ENCODE peak calls at places on chromosomes 7 and 10, in nine cellular contexts. J is fibroblast of lung, W is HCT116, N is coronary artery, F is AG04450, S is cardiac fibroblast, Y is left ventricle myocardium inferior, R is Calu3, T is A549. X is an unnamed sample.

GRCh38 chr7:103343758-103344452 is 662 bp downstream of the DNAJC2 start:
- DNase-seq in R (peak; percentile 4), T (peak; percentile 23), F (no peak), Y (no peak), J (peak; percentile 37), S (peak; percentile 26), W (no peak), N (no peak), X (peak; percentile 43)

GRCh38 chr10:21497177-21497807 is 28.2 kb downstream of the SKIDA1 start:
- DNase-seq in F (no peak), J (peak; percentile 82), T (peak; percentile 96), W (peak; percentile 82), N (peak; percentile 89), S (peak; percentile 93), R (peak; percentile 97), Y (peak; percentile 92), X (peak; percentile 62)

GRCh38 chr7:128742206-128742605 is 3.0 kb downstream of the CALU start:
- DNase-seq in J (peak; percentile 72), R (no peak), Y (no peak), N (no peak), T (no peak), S (peak; percentile 62), F (no peak), W (no peak), X (peak; percentile 44)

GRCh38 chr10:30431435-30431911 is 2.5 kb upstream of the MAP3K8 start:
- DNase-seq in R (peak; percentile 51), J (peak; percentile 45), F (no peak), W (no peak), Y (peak; percentile 41), N (no peak), S (peak; percentile 62), T (no peak), X (peak; percentile 21)

GRCh38 chr10:113007343-113007771 is 57.3 kb downstream of the TCF7L2 start:
- DNase-seq in S (no peak), T (no peak), F (no peak), R (no peak), N (no peak), J (no peak), Y (no peak), W (no peak), X (no peak)

GRCh38 chr10:30041394-30042105 is 17.8 kb downstream of the JCAD start:
- DNase-seq in W (no peak), F (no peak), J (no peak), T (no peak), S (peak; percentile 48), N (no peak), Y (no peak), R (no peak), X (no peak)

GRCh38 chr10:121928528-121928884 is 675 bp upstream of the ATE1 start:
- DNase-seq in S (peak; percentile 22), N (no peak), W (no peak), J (peak; percentile 27), Y (peak; percentile 25), T (no peak), R (no peak), F (no peak), X (peak; percentile 26)

GRCh38 chr10:71966046-71967004 is 2.1 kb downstream of the CHST3 start:
- DNase-seq in F (no peak), Y (no peak), N (no peak), W (no peak), S (peak; percentile 35), J (peak; percentile 81), T (no peak), R (peak; percentile 19), X (no peak)

GRCh38 chr10:7589748-7590147 is 77.0 kb downstream of the ITIH5 start:
- DNase-seq in W (no peak), T (no peak), R (no peak), Y (no peak), F (no peak), N (no peak), J (no peak), S (no peak), X (no peak)

GRCh38 chr7:25636871-25637283 is 408.6 kb upstream of the NPVF start:
- DNase-seq in F (no peak), R (no peak), W (no peak), T (no peak), J (no peak), Y (peak; percentile 46), S (peak; percentile 76), N (no peak), X (peak; percentile 23)

GRCh38 chr10:27188259-27188658 is 33.1 kb downstream of the MASTL start:
- DNase-seq in J (no peak), R (no peak), N (no peak), T (no peak), Y (no peak), S (no peak), F (no peak), W (no peak), X (no peak)

GRCh38 chr10:133173860-133174523 is 14.0 kb downstream of the KNDC1 start:
- DNase-seq in N (no peak), Y (no peak), S (no peak), T (no peak), J (no peak), F (no peak), R (no peak), W (no peak), X (no peak)

GRCh38 chr10:45235823-45236222 is 79.6 kb downstream of the OR13A1 start:
- DNase-seq in T (no peak), N (no peak), S (peak; percentile 4), W (no peak), R (peak; percentile 5), F (no peak), Y (no peak), J (peak; percentile 10), X (peak; percentile 10)

GRCh38 chr7:127550247-127550646 is 35.1 kb downstream of the GCC1 start:
- DNase-seq in T (no peak), F (no peak), S (no peak), R (no peak), J (no peak), W (no peak), Y (no peak), N (no peak), X (peak; percentile 2)
- TF ChIP-seq CTCF in T (no peak), F (peak; percentile 36), S (no peak), R (no peak), J (no peak), W (peak; percentile 58), Y (no peak), N (no peak), X (peak; percentile 41)

GRCh38 chr10:986881-987634 is 1.2 kb upstream of the GTPBP4 start:
- DNase-seq in T (no peak), N (no peak), R (no peak), W (no peak), F (peak; percentile 55), S (peak; percentile 41), J (peak; percentile 93), Y (no peak), X (peak; percentile 78)

GRCh38 chr10:988667-989545 is 672 bp downstream of the GTPBP4 start:
- DNase-seq in N (peak; percentile 57), J (peak; percentile 55), T (peak; percentile 47), F (no peak), Y (no peak), R (no peak), S (peak; percentile 28), W (no peak), X (peak; percentile 42)

GRCh38 chr10:987635-987905 is 664 bp upstream of the GTPBP4 start:
- DNase-seq in T (no peak), J (no peak), S (no peak), Y (no peak), W (no peak), F (no peak), R (no peak), N (no peak), X (peak; percentile 32)

GRCh38 chr10:986137-986825 is 2.0 kb upstream of the GTPBP4 start:
- DNase-seq in J (peak; percentile 92), S (peak; percentile 33), F (no peak), W (no peak), T (no peak), R (peak; percentile 55), N (no peak), Y (no peak), X (peak; percentile 63)

DNA sequence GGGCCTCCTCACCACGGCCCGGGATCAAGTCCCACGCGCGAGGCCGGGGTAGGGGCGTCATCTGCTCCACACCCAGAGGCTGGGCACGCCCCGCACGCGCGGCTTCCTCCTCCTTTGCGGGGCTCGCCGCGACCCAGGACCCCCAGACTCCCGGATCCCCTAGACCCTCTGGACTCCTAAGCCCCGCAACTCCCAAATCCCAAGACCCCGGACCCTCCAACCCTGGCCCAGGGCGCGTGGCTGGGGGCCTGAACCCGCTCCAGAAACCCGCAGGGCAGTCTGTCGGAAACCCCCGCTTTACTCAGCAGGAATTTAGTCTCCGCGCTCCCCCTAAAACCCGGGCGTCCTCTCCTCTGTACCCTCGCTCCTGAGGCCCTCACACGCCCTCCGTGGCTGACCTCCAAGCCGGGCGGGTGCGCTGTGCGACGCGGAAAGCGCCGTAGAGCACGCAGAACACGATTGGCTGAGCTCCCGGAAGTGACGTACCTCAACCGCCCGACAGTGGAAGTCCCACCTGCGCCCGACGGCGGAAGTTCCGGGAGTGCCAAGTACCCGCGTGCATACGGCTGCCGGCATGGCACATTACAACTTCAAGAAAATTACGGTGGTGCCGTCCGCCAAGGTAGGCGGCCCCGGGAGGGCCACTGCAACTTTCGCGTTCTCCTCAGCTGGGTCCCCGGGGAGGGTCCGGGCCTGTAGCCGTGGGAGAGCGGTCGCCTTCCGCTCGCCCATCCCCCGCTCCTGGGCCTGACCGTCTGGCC is at the start of gene GTPBP4:
- DNase-seq in W (peak; percentile 94), N (peak; percentile 98), Y (peak; percentile 99), S (peak; percentile 98), F (peak; percentile 89), T (peak; percentile 98), R (peak; percentile 96), J (peak; percentile 97), X (peak; percentile 98)
- TF ChIP-seq CTCF in W (no peak), N (no peak), Y (no peak), S (no peak), F (no peak), T (peak; percentile 53), R (no peak), J (no peak), X (no peak)

GRCh38 chr10:127577376-127577775 is 28.3 kb downstream of the NPS start:
- DNase-seq in S (peak; percentile 14), W (no peak), F (no peak), T (no peak), Y (no peak), N (no peak), R (no peak), J (peak; percentile 18), X (peak; percentile 39)
- TF ChIP-seq CTCF in S (no peak), W (peak; percentile 60), F (peak; percentile 17), T (peak; percentile 44), Y (peak; percentile 42), N (no peak), R (no peak), J (no peak), X (peak; percentile 21)

DNA sequence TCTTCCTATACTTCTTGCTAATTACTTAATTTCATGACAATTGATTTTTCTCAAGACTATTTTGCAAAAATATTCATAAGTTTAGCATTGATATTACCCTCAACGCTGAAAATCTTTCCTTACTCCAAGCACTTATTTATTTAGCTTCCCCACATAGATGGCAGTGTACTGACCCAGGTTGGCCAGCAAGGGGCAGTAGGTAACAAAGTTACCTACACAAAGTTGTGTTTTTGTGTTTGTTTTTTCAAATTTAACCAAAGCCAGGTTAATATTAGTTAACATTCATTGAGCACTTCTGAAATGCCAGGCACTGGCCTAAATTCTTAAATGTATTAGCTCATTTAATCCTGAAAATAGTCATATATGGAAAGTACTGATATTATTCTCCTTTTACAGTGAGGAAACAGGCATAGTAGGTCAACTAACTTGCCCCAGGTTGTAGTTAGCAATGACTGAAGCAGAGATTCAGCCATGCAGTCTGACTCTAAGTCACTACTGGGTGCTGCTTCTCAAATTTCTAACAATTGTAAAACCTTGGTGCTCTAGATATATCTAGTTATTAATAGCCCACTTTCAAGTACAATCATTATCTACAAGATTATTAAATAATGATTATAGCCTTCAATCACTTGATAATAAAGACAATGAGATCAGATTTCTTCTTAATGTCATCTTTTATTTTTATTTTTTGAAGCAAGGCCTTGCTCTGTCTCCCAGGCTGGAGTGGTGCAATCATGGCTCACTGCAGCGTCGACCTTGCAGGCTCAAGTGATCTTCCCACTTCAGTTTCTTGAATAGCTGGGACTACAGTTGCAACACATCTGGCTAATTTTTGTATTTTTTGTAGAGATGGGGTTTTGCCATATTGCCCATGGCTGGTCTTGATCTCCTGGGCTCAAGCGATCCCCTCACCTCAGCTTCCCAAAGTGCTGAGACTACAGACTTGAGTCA is 5.8 kb upstream of the GGCT start:
- DNase-seq in F (no peak), R (peak; percentile 63), W (peak; percentile 36), N (no peak), J (peak; percentile 41), Y (no peak), T (no peak), S (peak; percentile 72), X (peak; percentile 77)
- TF ChIP-seq CTCF in F (peak; percentile 82), R (peak; percentile 85), W (peak; percentile 85), N (peak; percentile 62), J (peak; percentile 86), Y (peak; percentile 85), T (peak; percentile 69), S (peak; percentile 82), X (peak; percentile 85)